ENCODE peak calls at places on chromosomes 2 and 18, in seven cellular contexts. F is activated T-cell treated with anti-CD3 and anti-CD28 coated beads for 1 hour; J is stimulated activated naive B cell treated with anti-CD40 and anti-IgM and Interleukin-4, amounts not matched to agents 10 μg/mL and 1 μg/mL and 100 μg/mL, for 72 hours; X is GF-D8; O is left colon; R is T-cell; M is dorsolateral prefrontal cortex. E is an unnamed sample.

GRCh38 chr2:121649652-121650553 is 641 bp upstream of the CLASP1 start:
- DNase-seq in F (peak; percentile 71), J (peak; percentile 87), X (peak; percentile 95), O (peak; percentile 91), R (peak; percentile 75), M (peak; percentile 92), E (peak; percentile 88)

GRCh38 chr18:23617412-23618009 is 31.2 kb upstream of the NPC1 start:
- DNase-seq in F (no peak), J (no peak), X (no peak), O (no peak), R (no peak), M (no peak), E (no peak)

GRCh38 chr2:53033416-53033815 is 734.2 kb upstream of the CHAC2 start:
- DNase-seq in F (no peak), J (no peak), X (no peak), O (no peak), R (no peak), M (no peak), E (no peak)

GRCh38 chr2:218024336-218024735 is 21.5 kb upstream of the TNS1 start:
- DNase-seq in F (no peak), J (no peak), X (no peak), O (no peak), R (no peak), M (no peak), E (no peak)

GRCh38 chr2:232402518-232402917 is 4.1 kb upstream of the ALPG start:
- DNase-seq in F (no peak), J (no peak), X (no peak), O (no peak), R (no peak), M (no peak), E (no peak)

GRCh38 chr2:112048887-112049286 is 6.2 kb upstream of the TMEM87B start:
- DNase-seq in F (no peak), J (no peak), X (peak; percentile 24), O (no peak), R (peak; percentile 21), M (no peak), E (peak; percentile 35)

GRCh38 chr2:239216614-239217273 is 184.1 kb downstream of the HDAC4 start:
- DNase-seq in F (no peak), J (peak; percentile 12), X (peak; percentile 18), O (no peak), R (no peak), M (no peak), E (no peak)

GRCh38 chr2:70785137-70785911 is 5.1 kb downstream of the FIGLA start:
- DNase-seq in F (peak; percentile 21), J (no peak), X (no peak), O (no peak), R (peak; percentile 28), M (peak; percentile 69), E (no peak)

GRCh38 chr2:236250286-236250685 is 13.9 kb downstream of the ASB18 start:
- DNase-seq in F (no peak), J (no peak), X (no peak), O (no peak), R (no peak), M (no peak), E (no peak)

GRCh38 chr2:199456383-199457146 is 1.2 kb downstream of the SATB2 start:
- DNase-seq in F (no peak), J (no peak), X (peak; percentile 60), O (peak; percentile 39), R (no peak), M (no peak), E (no peak)

GRCh38 chr18:55875330-55875933 is 287.4 kb upstream of the TCF4 start:
- DNase-seq in F (no peak), J (no peak), X (no peak), O (no peak), R (no peak), M (no peak), E (no peak)

GRCh38 chr2:173715483-173715882 is 249.7 kb downstream of the SP3 start:
- DNase-seq in F (no peak), J (no peak), X (no peak), O (no peak), R (no peak), M (no peak), E (no peak)

GRCh38 chr2:226999676-227000075 is 163.8 kb downstream of the RHBDD1 start:
- DNase-seq in F (no peak), J (no peak), X (peak; percentile 14), O (no peak), R (no peak), M (no peak), E (no peak)

GRCh38 chr2:239282448-239283287 is 118.2 kb downstream of the HDAC4 start:
- DNase-seq in F (no peak), J (no peak), X (no peak), O (peak; percentile 3), R (no peak), M (peak; percentile 12), E (no peak)

GRCh38 chr2:120344214-120344990 is 1.5 kb upstream of the INHBB start:
- DNase-seq in F (no peak), J (no peak), X (no peak), O (no peak), R (no peak), M (no peak), E (no peak)

GRCh38 chr2:64327510-64328414 is 126.2 kb upstream of the LGALSL start:
- DNase-seq in F (peak; percentile 32), J (peak; percentile 47), X (peak; percentile 4), O (peak; percentile 42), R (peak; percentile 37), M (peak; percentile 76), E (peak; percentile 61)

GRCh38 chr2:32485399-32485798 is 128.6 kb downstream of the BIRC6 start:
- DNase-seq in F (no peak), J (no peak), X (no peak), O (no peak), R (no peak), M (no peak), E (no peak)

GRCh38 chr2:159168707-159169106 is 117.8 kb downstream of the WDSUB1 start:
- DNase-seq in F (no peak), J (no peak), X (no peak), O (no peak), R (no peak), M (no peak), E (no peak)

GRCh38 chr2:871175-871727 is 79.4 kb upstream of the SNTG2 start:
- DNase-seq in F (no peak), J (no peak), X (no peak), O (no peak), R (no peak), M (no peak), E (no peak)

GRCh38 chr2:61117534-61117933 is 44.5 kb upstream of the C2orf74 start:
- DNase-seq in F (no peak), J (no peak), X (no peak), O (no peak), R (no peak), M (no peak), E (no peak)

GRCh38 chr2:43539991-43540860 is 55.6 kb downstream of the THADA start:
- DNase-seq in F (no peak), J (no peak), X (peak; percentile 88), O (no peak), R (no peak), M (no peak), E (no peak)

GRCh38 chr2:146189541-146189940 is 1655.3 kb upstream of the ACVR2A start:
- DNase-seq in F (no peak), J (no peak), X (no peak), O (no peak), R (no peak), M (no peak), E (no peak)

GRCh38 chr18:29307231-29307630 is 1130.3 kb upstream of the CDH2 start:
- DNase-seq in F (no peak), J (no peak), X (no peak), O (no peak), R (no peak), M (no peak), E (no peak)

GRCh38 chr2:26475832-26476501 is 2.0 kb downstream of the OTOF start:
- DNase-seq in F (no peak), J (no peak), X (no peak), O (no peak), R (no peak), M (no peak), E (no peak)

GRCh38 chr2:3130889-3131635 is 246.6 kb downstream of the EIPR1 start:
- DNase-seq in F (no peak), J (no peak), X (no peak), O (no peak), R (no peak), M (no peak), E (no peak)

GRCh38 chr18:3966246-3966984 is 488.7 kb downstream of the DLGAP1 start:
- DNase-seq in F (no peak), J (no peak), X (no peak), O (no peak), R (no peak), M (no peak), E (no peak)

GRCh38 chr18:7062844-7063243 is 54.8 kb downstream of the LAMA1 start:
- DNase-seq in F (no peak), J (no peak), X (no peak), O (no peak), R (no peak), M (no peak), E (no peak)

GRCh38 chr2:204479557-204479956 is 65.7 kb upstream of the PARD3B start:
- DNase-seq in F (no peak), J (no peak), X (no peak), O (no peak), R (no peak), M (no peak), E (no peak)

GRCh38 chr2:185144159-185144919 is 546.0 kb downstream of the ZNF804A start:
- DNase-seq in F (no peak), J (no peak), X (no peak), O (no peak), R (no peak), M (no peak), E (no peak)

GRCh38 chr2:191020742-191021381 is 6.9 kb upstream of the STAT1 start:
- DNase-seq in F (no peak), J (peak; percentile 35), X (peak; percentile 71), O (peak; percentile 31), R (no peak), M (no peak), E (peak; percentile 49)

GRCh38 chr2:216572582-216573578 is 60.3 kb upstream of the IGFBP2 start:
- DNase-seq in F (no peak), J (no peak), X (no peak), O (no peak), R (no peak), M (no peak), E (no peak)

GRCh38 chr2:20551231-20551944 is 99.5 kb downstream of the HS1BP3 start:
- DNase-seq in F (no peak), J (no peak), X (no peak), O (no peak), R (no peak), M (peak; percentile 49), E (no peak)

GRCh38 chr2:239780236-239780997 is 244.7 kb downstream of the NDUFA10 start:
- DNase-seq in F (no peak), J (no peak), X (no peak), O (no peak), R (no peak), M (no peak), E (peak; percentile 28)